ENCODE peak calls at places on chromosomes 4 and X, in four cellular contexts. V is breast epithelium, B is GM12892, W is GM23338. P is an unnamed sample.

GRCh38 chr4:112253382-112254000 is 21.9 kb downstream of the AP1AR start:
- DNase-seq in W (peak), V (no peak), B (no peak), P (no peak)

GRCh38 chr4:6153874-6154273 is 46.5 kb downstream of the JAKMIP1 start:
- DNase-seq in V (no peak), B (no peak), W (no peak), P (no peak)

GRCh38 chr4:35912174-35912573 is 332.1 kb downstream of the ARAP2 start:
- DNase-seq in B (no peak), V (no peak), W (no peak), P (no peak)

GRCh38 chrX:32877592-32877991 is 333.8 kb downstream of the DMD start:
- DNase-seq in B (no peak), V (no peak), W (no peak), P (no peak)

GRCh38 chrX:17377047-17377692 is 2.2 kb downstream of the NHS start:
- DNase-seq in V (no peak), W (peak), B (no peak), P (no peak)

GRCh38 chr4:7652451-7652871 is 217.7 kb upstream of the PSAPL1 start:
- DNase-seq in V (no peak), B (no peak), W (no peak), P (no peak)

GRCh38 chr4:157664726-157665125 is 444.2 kb downstream of the GRIA2 start:
- DNase-seq in W (no peak), V (no peak), B (no peak), P (no peak)

GRCh38 chr4:42151568-42152506 is 618 bp downstream of the BEND4 start:
- DNase-seq in B (peak), V (no peak), W (peak), P (no peak)

GRCh38 chrX:31658360-31658759 is 586.5 kb upstream of the FTHL17 start:
- DNase-seq in V (no peak), B (no peak), W (peak), P (no peak)

GRCh38 chr4:79528241-79528706 is 120.2 kb upstream of the GK2 start:
- DNase-seq in W (no peak), V (no peak), B (no peak), P (no peak)

DNA sequence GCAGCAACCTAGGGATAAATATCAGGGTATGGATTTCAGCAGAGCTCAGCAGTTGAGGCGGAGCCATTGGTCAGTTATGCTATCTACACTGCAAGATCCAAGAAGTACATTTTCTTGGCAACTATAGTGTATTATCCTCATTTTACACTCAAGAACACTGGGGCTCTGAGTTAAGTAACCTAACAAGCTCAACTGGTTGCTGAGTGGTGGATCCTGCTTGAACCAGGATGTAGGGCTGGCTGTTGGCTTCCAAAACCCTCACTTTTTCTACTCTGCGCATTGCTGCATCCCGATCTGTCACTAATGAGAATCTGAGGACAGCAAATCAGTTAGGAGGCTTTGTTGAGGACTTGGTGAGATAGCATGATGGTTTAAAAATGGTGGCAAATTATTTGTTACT is 1.5 kb upstream of the SCARB2 start:
- DNase-seq in B (no peak), V (peak), W (no peak), P (no peak)
- TF ChIP-seq POLR2AphosphoS5 in B (no peak), V (peak), W (no peak), P (no peak)

GRCh38 chr4:13966241-13967195 is 339.0 kb upstream of the BOD1L1 start:
- DNase-seq in V (no peak), B (no peak), W (peak), P (no peak)
- TF ChIP-seq POLR2AphosphoS5 in V (no peak), B (no peak), W (no peak), P (no peak)

DNA sequence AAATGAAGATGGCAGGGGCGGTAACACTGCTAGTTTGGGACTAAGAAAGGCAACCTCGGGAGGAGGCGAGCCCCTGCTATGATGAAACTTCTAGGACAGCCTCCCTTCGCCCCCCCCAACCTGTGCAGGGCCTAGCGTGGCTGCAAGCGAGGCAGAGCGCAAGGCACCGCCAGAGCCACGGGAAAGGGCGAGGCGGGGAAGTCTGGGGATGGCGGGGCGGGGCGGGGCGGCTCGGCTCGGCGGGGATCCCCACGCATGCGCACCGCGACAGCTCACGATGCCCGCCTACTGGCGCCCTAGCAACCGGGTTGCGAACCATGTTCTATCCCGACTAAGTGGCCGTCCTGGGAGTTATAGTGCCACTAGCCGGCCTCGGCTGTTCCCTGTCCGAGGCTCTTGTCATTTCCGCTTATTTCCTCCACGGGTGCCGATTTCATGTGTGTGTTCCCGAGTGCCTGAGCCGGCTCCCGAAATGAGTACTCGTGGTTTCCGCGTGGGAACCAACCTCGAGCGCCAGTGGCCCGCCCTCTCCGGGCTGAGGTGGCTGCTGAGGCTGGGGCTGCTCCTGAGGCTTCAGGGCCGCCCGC is 28.7 kb upstream of the RBMX start:
- DNase-seq in B (peak), W (peak), V (peak), P (peak)
- TF ChIP-seq POLR2AphosphoS5 in B (no peak), W (peak), V (no peak), P (no peak)

GRCh38 chr4:102732678-102733445 is 27.9 kb downstream of the MANBA start:
- DNase-seq in W (no peak), V (no peak), B (no peak), P (peak)

GRCh38 chr4:102734116-102734515 is 26.7 kb downstream of the MANBA start:
- DNase-seq in B (no peak), V (no peak), W (no peak), P (peak)

GRCh38 chr4:102736636-102737549 is 23.9 kb downstream of the MANBA start:
- DNase-seq in W (peak), B (no peak), V (no peak), P (peak)

GRCh38 chr4:102735578-102735977 is 25.2 kb downstream of the MANBA start:
- DNase-seq in B (no peak), W (no peak), V (no peak), P (no peak)

DNA sequence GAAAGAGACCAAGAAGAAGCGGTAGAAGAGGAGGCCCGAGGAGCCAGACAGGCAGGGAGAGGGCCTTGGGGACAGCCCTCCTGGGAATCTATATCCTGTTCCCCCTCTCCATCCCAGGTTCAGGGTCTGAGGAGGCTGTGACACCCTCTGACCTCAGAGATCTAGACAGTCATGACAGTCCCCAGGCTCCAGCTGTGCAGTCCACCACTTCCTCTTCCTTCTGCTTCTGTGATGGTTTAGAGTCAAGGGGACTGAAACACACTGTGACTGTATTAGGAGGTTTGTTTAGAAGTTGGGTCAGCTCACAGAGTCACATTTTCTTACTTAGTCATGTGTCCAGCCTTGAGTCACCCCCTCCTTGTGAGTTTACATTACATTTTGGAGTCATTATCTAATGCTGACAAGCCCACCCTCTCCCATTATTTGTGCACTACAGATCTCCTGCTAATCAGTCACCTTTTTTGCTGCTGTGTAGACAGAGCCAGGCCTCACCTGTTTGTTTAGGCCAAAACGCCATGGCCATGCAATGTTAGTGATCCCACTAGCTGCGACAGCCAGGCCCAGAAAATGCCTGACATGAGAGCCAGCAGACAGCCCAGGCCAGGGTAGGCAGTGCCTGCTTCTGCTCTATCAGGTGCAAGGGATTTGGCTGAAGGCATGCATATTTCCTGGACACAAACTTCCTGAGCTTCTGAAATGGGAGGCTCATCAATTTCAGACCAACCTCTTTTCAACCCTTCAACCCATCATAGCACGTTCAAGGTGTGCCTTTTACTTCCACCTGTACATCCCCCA is 26.0 kb downstream of the MANBA start:
- DNase-seq in B (peak), V (no peak), W (no peak), P (peak)
- TF ChIP-seq POLR2AphosphoS5 in B (no peak), V (no peak), W (no peak), P (no peak)

DNA sequence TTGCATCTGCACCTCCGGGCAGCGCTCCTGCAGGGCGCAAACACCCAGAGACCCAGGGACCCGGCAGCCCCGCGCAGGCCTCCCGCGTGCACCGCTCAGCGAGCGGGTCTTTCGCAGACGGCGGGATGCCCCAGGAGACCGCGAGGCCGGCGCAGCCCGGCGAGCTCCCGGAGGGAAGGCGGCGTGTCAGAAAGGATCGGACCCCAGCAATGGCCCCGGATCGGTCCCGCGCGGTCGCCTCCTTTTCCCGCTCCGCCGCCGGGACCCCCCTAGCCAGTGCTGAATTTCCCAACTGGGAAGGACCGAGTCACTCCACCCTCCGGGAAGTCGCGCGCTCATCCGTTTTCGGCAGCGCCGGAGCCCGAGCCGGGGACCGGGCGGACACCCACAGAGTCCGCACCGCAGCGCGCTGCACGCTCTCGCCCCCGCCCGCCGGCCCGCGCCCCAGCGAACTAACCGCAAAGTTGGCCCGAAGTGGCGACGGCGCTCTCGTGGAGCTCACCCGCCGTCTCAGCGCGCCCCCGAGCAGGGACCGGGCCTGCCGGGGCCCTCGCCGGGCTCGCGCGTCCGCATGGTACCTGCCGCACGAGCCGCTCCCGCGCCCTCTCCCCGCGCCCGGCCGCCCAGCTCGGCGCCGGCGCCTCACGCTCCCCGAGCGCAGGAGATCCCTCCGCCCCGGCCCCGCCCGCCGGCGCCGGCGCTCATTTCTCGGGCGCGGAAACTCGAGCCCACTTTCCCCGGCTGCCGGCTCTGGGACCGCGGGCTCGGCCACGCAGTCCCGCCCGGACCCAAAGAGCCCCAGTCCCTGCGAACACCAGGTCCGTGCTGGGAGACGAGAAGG is at the start of gene FAT1:
- DNase-seq in B (no peak), V (peak), W (peak), P (no peak)
- TF ChIP-seq POLR2AphosphoS5 in B (no peak), V (peak), W (no peak), P (peak)

GRCh38 chrX:39755152-39756032 is 342.4 kb downstream of the BCOR start:
- DNase-seq in W (no peak), V (peak), B (no peak), P (peak)
- TF ChIP-seq POLR2AphosphoS5 in W (no peak), V (peak), B (no peak), P (peak)

P was measured in esophagus muscularis mucosa.